ENCODE peak calls at places on chromosomes 2 and 18, in ten cellular contexts. W is NCI-H1092 treated with DMSO at 0.1 percent for 48 hours; N is EL; M is pons; Q is C1 segment of cervical spinal cord; H is OCI-M1; C is glomerular endothelial cell; R is CD4-positive, alpha-beta memory T cell; S is tibial artery; F is HT1080. U is an unnamed sample.

GRCh38 chr2:88307817-88308216 is 137.7 kb downstream of the THNSL2 start:
- DNase-seq in W (no peak), N (peak), M (no peak), Q (no peak), H (peak), C (no peak), R (no peak), S (no peak), F (no peak), U (no peak)

GRCh38 chr2:228094377-228094921 is 87.0 kb downstream of the SPHKAP start:
- DNase-seq in W (no peak), N (peak), M (no peak), Q (no peak), H (no peak), C (no peak), R (no peak), S (no peak), F (peak), U (no peak)

GRCh38 chr2:216555274-216555673 is 56.6 kb downstream of the RPL37A start:
- DNase-seq in W (peak), N (peak), M (peak), Q (peak), H (no peak), C (no peak), R (no peak), S (peak), F (peak), U (no peak)

GRCh38 chr2:139626128-139626527 is 845.9 kb upstream of the NXPH2 start:
- DNase-seq in W (no peak), N (no peak), M (no peak), Q (no peak), H (no peak), C (no peak), R (no peak), S (no peak), F (no peak), U (no peak)

GRCh38 chr2:206764673-206765241 is 371 bp downstream of the MDH1B start:
- DNase-seq in W (no peak), N (no peak), M (no peak), Q (no peak), H (no peak), C (no peak), R (no peak), S (no peak), F (peak), U (no peak)

GRCh38 chr2:96924775-96925747 is 55.2 kb upstream of the SEMA4C start:
- DNase-seq in W (no peak), N (no peak), M (peak), Q (peak), H (no peak), C (no peak), R (peak), S (no peak), F (no peak), U (no peak)

GRCh38 chr2:143936758-143937562 is 583.0 kb downstream of the ZEB2 start:
- DNase-seq in W (peak), N (peak), M (no peak), Q (no peak), H (peak), C (no peak), R (no peak), S (peak), F (no peak), U (no peak)

GRCh38 chr2:18918280-18918679 is 328.9 kb upstream of the NT5C1B start:
- DNase-seq in W (no peak), N (no peak), M (no peak), Q (no peak), H (no peak), C (no peak), R (no peak), S (no peak), F (no peak), U (no peak)

GRCh38 chr2:136217990-136218389 is 100.0 kb upstream of the CXCR4 start:
- DNase-seq in W (no peak), N (no peak), M (no peak), Q (no peak), H (no peak), C (no peak), R (no peak), S (no peak), F (no peak), U (no peak)

GRCh38 chr2:3637692-3638455 is 20.1 kb upstream of the ALLC start:
- DNase-seq in W (no peak), N (no peak), M (no peak), Q (no peak), H (no peak), C (no peak), R (no peak), S (peak), F (no peak), U (no peak)

GRCh38 chr2:196336715-196337617 is 165.6 kb upstream of the STK17B start:
- DNase-seq in W (peak), N (peak), M (peak), Q (no peak), H (peak), C (no peak), R (peak), S (no peak), F (peak), U (peak)

GRCh38 chr2:20609995-20610357 is 40.9 kb downstream of the HS1BP3 start:
- DNase-seq in W (no peak), N (no peak), M (no peak), Q (no peak), H (no peak), C (no peak), R (no peak), S (peak), F (no peak), U (no peak)

GRCh38 chr18:35277633-35278032 is 12.4 kb downstream of the ZSCAN30 start:
- DNase-seq in W (no peak), N (no peak), M (no peak), Q (no peak), H (no peak), C (no peak), R (no peak), S (no peak), F (no peak), U (no peak)

GRCh38 chr2:1601471-1602358 is 142.6 kb downstream of the PXDN start:
- DNase-seq in W (no peak), N (no peak), M (no peak), Q (no peak), H (no peak), C (no peak), R (no peak), S (peak), F (no peak), U (no peak)

GRCh38 chr18:2293109-2293839 is 278.0 kb downstream of the METTL4 start:
- DNase-seq in W (no peak), N (no peak), M (no peak), Q (no peak), H (peak), C (no peak), R (no peak), S (no peak), F (no peak), U (no peak)

GRCh38 chr2:33478968-33479691 is 2.7 kb downstream of the RASGRP3 start:
- DNase-seq in W (no peak), N (no peak), M (no peak), Q (no peak), H (peak), C (no peak), R (no peak), S (no peak), F (no peak), U (no peak)

GRCh38 chr18:68355637-68356036 is 359.3 kb downstream of the TMX3 start:
- DNase-seq in W (no peak), N (no peak), M (no peak), Q (no peak), H (no peak), C (no peak), R (no peak), S (no peak), F (no peak), U (no peak)

GRCh38 chr18:79599503-79599931 is 80.1 kb upstream of the CTDP1 start:
- DNase-seq in W (no peak), N (peak), M (no peak), Q (no peak), H (no peak), C (no peak), R (no peak), S (peak), F (no peak), U (no peak)

GRCh38 chr2:112884869-112885502 is 26.0 kb upstream of the IL37 start:
- DNase-seq in W (no peak), N (peak), M (peak), Q (no peak), H (peak), C (peak), R (peak), S (no peak), F (no peak), U (no peak)

GRCh38 chr2:14673351-14673875 is 40.9 kb downstream of the LRATD1 start:
- DNase-seq in W (no peak), N (no peak), M (peak), Q (no peak), H (no peak), C (no peak), R (no peak), S (no peak), F (peak), U (no peak)

GRCh38 chr2:239216614-239217273 is 184.1 kb downstream of the HDAC4 start:
- DNase-seq in W (no peak), N (no peak), M (no peak), Q (no peak), H (no peak), C (no peak), R (peak), S (no peak), F (peak), U (no peak)

GRCh38 chr18:36532394-36532793 is 234.9 kb downstream of the FHOD3 start:
- DNase-seq in W (no peak), N (peak), M (no peak), Q (no peak), H (no peak), C (no peak), R (no peak), S (no peak), F (peak), U (no peak)

GRCh38 chr2:181106789-181107418 is 126.5 kb downstream of the UBE2E3 start:
- DNase-seq in W (no peak), N (peak), M (no peak), Q (no peak), H (peak), C (peak), R (no peak), S (no peak), F (peak), U (peak)

GRCh38 chr2:56580242-56580641 is 396.5 kb downstream of the CCDC85A start:
- DNase-seq in W (no peak), N (peak), M (no peak), Q (no peak), H (no peak), C (no peak), R (no peak), S (no peak), F (peak), U (no peak)

GRCh38 chr2:127508025-127508620 is 18.2 kb downstream of the IWS1 start:
- DNase-seq in W (no peak), N (peak), M (no peak), Q (no peak), H (no peak), C (no peak), R (no peak), S (no peak), F (no peak), U (no peak)

GRCh38 chr2:41994177-41994576 is 53.6 kb upstream of the PKDCC start:
- DNase-seq in W (no peak), N (peak), M (no peak), Q (no peak), H (no peak), C (no peak), R (no peak), S (no peak), F (peak), U (no peak)

GRCh38 chr2:20429528-20429927 is 17.3 kb upstream of the RHOB start:
- DNase-seq in W (no peak), N (no peak), M (peak), Q (no peak), H (peak), C (no peak), R (no peak), S (peak), F (no peak), U (no peak)

GRCh38 chr2:130830538-130830937 is 6.2 kb upstream of the ARHGEF4 start:
- DNase-seq in W (no peak), N (no peak), M (no peak), Q (no peak), H (no peak), C (no peak), R (no peak), S (no peak), F (no peak), U (no peak)

GRCh38 chr18:34738173-34738894 is 28.2 kb downstream of the DTNA start:
- DNase-seq in W (no peak), N (peak), M (no peak), Q (no peak), H (no peak), C (no peak), R (no peak), S (no peak), F (peak), U (no peak)

GRCh38 chr2:231490801-231491200 is 26.5 kb upstream of the NCL start:
- DNase-seq in W (no peak), N (no peak), M (no peak), Q (no peak), H (no peak), C (no peak), R (no peak), S (no peak), F (no peak), U (no peak)

GRCh38 chr18:4130734-4131719 is 324.1 kb downstream of the DLGAP1 start:
- DNase-seq in W (peak), N (no peak), M (peak), Q (no peak), H (no peak), C (no peak), R (no peak), S (no peak), F (no peak), U (no peak)

GRCh38 chr2:105487142-105488069 is 88.6 kb upstream of the FHL2 start:
- DNase-seq in W (no peak), N (peak), M (no peak), Q (no peak), H (no peak), C (no peak), R (no peak), S (no peak), F (peak), U (peak)

GRCh38 chr2:30230479-30230854 is 867 bp upstream of the LBH start:
- DNase-seq in W (peak), N (peak), M (no peak), Q (peak), H (peak), C (no peak), R (no peak), S (no peak), F (no peak), U (no peak)

GRCh38 chr2:231276986-231277385 is 78.6 kb downstream of the ARMC9 start:
- DNase-seq in W (no peak), N (no peak), M (no peak), Q (no peak), H (no peak), C (no peak), R (no peak), S (no peak), F (peak), U (no peak)

GRCh38 chr18:49510393-49511115 is 23.5 kb upstream of the C18orf32 start:
- DNase-seq in W (peak), N (peak), M (peak), Q (no peak), H (peak), C (no peak), R (peak), S (no peak), F (peak), U (no peak)

GRCh38 chr18:72866901-72867701 is 686 bp downstream of the NETO1 start:
- DNase-seq in W (peak), N (no peak), M (no peak), Q (no peak), H (no peak), C (no peak), R (no peak), S (no peak), F (no peak), U (no peak)